ENCODE peak calls at places on chromosomes 4 and X, in five cellular contexts. One of them, this sample, is unnamed.

GRCh38 chrX:109389917-109390316 is 92.0 kb downstream of the GUCY2F start:
- DNase-seq in putamen: no peak
- DNase-seq in mesothelial cell of epicardium: no peak
- DNase-seq in activated CD8-positive, alpha-beta memory T cell treated with anti-CD3 and anti-CD28 coated beads for 1 hour: no peak
- DNase-seq in neuronal stem cell: no peak
- DNase-seq in this sample: no peak

GRCh38 chrX:20421697-20422096 is 155.0 kb upstream of the RPS6KA3 start:
- DNase-seq in putamen: no peak
- DNase-seq in mesothelial cell of epicardium: no peak
- DNase-seq in activated CD8-positive, alpha-beta memory T cell treated with anti-CD3 and anti-CD28 coated beads for 1 hour: no peak
- DNase-seq in neuronal stem cell: no peak
- DNase-seq in this sample: no peak

GRCh38 chrX:110034036-110034435 is 31.1 kb downstream of the TMEM164 start:
- DNase-seq in putamen: no peak
- DNase-seq in mesothelial cell of epicardium: no peak
- DNase-seq in activated CD8-positive, alpha-beta memory T cell treated with anti-CD3 and anti-CD28 coated beads for 1 hour: no peak
- DNase-seq in neuronal stem cell: no peak
- DNase-seq in this sample: no peak

GRCh38 chr4:2995546-2996265 is 32.3 kb downstream of the GRK4 start:
- DNase-seq in putamen: no peak
- DNase-seq in mesothelial cell of epicardium: no peak
- DNase-seq in activated CD8-positive, alpha-beta memory T cell treated with anti-CD3 and anti-CD28 coated beads for 1 hour: no peak
- DNase-seq in neuronal stem cell: no peak
- DNase-seq in this sample: peak; percentile 26

GRCh38 chr4:47662975-47663374 is 174.9 kb downstream of the CORIN start:
- DNase-seq in putamen: no peak
- DNase-seq in mesothelial cell of epicardium: no peak
- DNase-seq in activated CD8-positive, alpha-beta memory T cell treated with anti-CD3 and anti-CD28 coated beads for 1 hour: no peak
- DNase-seq in neuronal stem cell: no peak
- DNase-seq in this sample: peak; percentile 25

GRCh38 chrX:24498975-24499374 is 33.9 kb downstream of the PDK3 start:
- DNase-seq in putamen: no peak
- DNase-seq in mesothelial cell of epicardium: no peak
- DNase-seq in activated CD8-positive, alpha-beta memory T cell treated with anti-CD3 and anti-CD28 coated beads for 1 hour: no peak
- DNase-seq in neuronal stem cell: no peak
- DNase-seq in this sample: peak; percentile 14

GRCh38 chr4:173538148-173538902 is 8.3 kb upstream of the HAND2 start:
- DNase-seq in putamen: no peak
- DNase-seq in mesothelial cell of epicardium: peak; percentile 33
- DNase-seq in activated CD8-positive, alpha-beta memory T cell treated with anti-CD3 and anti-CD28 coated beads for 1 hour: no peak
- DNase-seq in neuronal stem cell: peak; percentile 43
- DNase-seq in this sample: peak; percentile 50

GRCh38 chrX:51837451-51837850 is 56.0 kb upstream of the MAGED1 start:
- DNase-seq in putamen: no peak
- DNase-seq in mesothelial cell of epicardium: no peak
- DNase-seq in activated CD8-positive, alpha-beta memory T cell treated with anti-CD3 and anti-CD28 coated beads for 1 hour: no peak
- DNase-seq in neuronal stem cell: no peak
- DNase-seq in this sample: no peak

GRCh38 chr4:139472761-139473335 is 18.9 kb downstream of the RAB33B start:
- DNase-seq in putamen: no peak
- DNase-seq in mesothelial cell of epicardium: no peak
- DNase-seq in activated CD8-positive, alpha-beta memory T cell treated with anti-CD3 and anti-CD28 coated beads for 1 hour: no peak
- DNase-seq in neuronal stem cell: no peak
- DNase-seq in this sample: no peak

GRCh38 chr4:82984459-82984858 is 26.2 kb downstream of the LIN54 start:
- DNase-seq in putamen: no peak
- DNase-seq in mesothelial cell of epicardium: no peak
- DNase-seq in activated CD8-positive, alpha-beta memory T cell treated with anti-CD3 and anti-CD28 coated beads for 1 hour: no peak
- DNase-seq in neuronal stem cell: no peak
- DNase-seq in this sample: peak; percentile 22

GRCh38 chrX:129622757-129623301 is 31.9 kb downstream of the APLN start:
- DNase-seq in putamen: no peak
- DNase-seq in mesothelial cell of epicardium: no peak
- DNase-seq in activated CD8-positive, alpha-beta memory T cell treated with anti-CD3 and anti-CD28 coated beads for 1 hour: no peak
- DNase-seq in neuronal stem cell: peak; percentile 43
- DNase-seq in this sample: peak; percentile 95

GRCh38 chrX:17473021-17473420 is 98.0 kb downstream of the NHS start:
- DNase-seq in putamen: no peak
- DNase-seq in mesothelial cell of epicardium: no peak
- DNase-seq in activated CD8-positive, alpha-beta memory T cell treated with anti-CD3 and anti-CD28 coated beads for 1 hour: no peak
- DNase-seq in neuronal stem cell: no peak
- DNase-seq in this sample: no peak

GRCh38 chr4:181046809-181047208 is 1196.4 kb upstream of the TENM3 start:
- DNase-seq in putamen: no peak
- DNase-seq in mesothelial cell of epicardium: no peak
- DNase-seq in activated CD8-positive, alpha-beta memory T cell treated with anti-CD3 and anti-CD28 coated beads for 1 hour: no peak
- DNase-seq in neuronal stem cell: no peak
- DNase-seq in this sample: no peak

GRCh38 chr4:140136509-140136908 is 17.5 kb downstream of the MAML3 start:
- DNase-seq in putamen: no peak
- DNase-seq in mesothelial cell of epicardium: no peak
- DNase-seq in activated CD8-positive, alpha-beta memory T cell treated with anti-CD3 and anti-CD28 coated beads for 1 hour: no peak
- DNase-seq in neuronal stem cell: no peak
- DNase-seq in this sample: no peak

GRCh38 chr4:80266902-80267380 is 477 bp downstream of the FGF5 start:
- DNase-seq in putamen: no peak
- DNase-seq in mesothelial cell of epicardium: no peak
- DNase-seq in activated CD8-positive, alpha-beta memory T cell treated with anti-CD3 and anti-CD28 coated beads for 1 hour: no peak
- DNase-seq in neuronal stem cell: no peak
- DNase-seq in this sample: peak; percentile 21

GRCh38 chr4:38870098-38870850 is 2.7 kb downstream of the FAM114A1 start:
- DNase-seq in putamen: no peak
- DNase-seq in mesothelial cell of epicardium: no peak
- DNase-seq in activated CD8-positive, alpha-beta memory T cell treated with anti-CD3 and anti-CD28 coated beads for 1 hour: no peak
- DNase-seq in neuronal stem cell: no peak
- DNase-seq in this sample: no peak

GRCh38 chr4:101791189-101791572 is 651 bp downstream of the BANK1 start:
- DNase-seq in putamen: no peak
- DNase-seq in mesothelial cell of epicardium: no peak
- DNase-seq in activated CD8-positive, alpha-beta memory T cell treated with anti-CD3 and anti-CD28 coated beads for 1 hour: no peak
- DNase-seq in neuronal stem cell: no peak
- DNase-seq in this sample: no peak